ENCODE peak calls at places on chromosome 2, in four cellular contexts. T is K562, C is HCT116, W is HepG2. P is an unnamed sample.

GRCh38 chr2:61832183-61832841 is 21.5 kb downstream of the FAM161A start:
- DNase-seq in T (no peak), C (no peak), W (no peak), P (no peak)

GRCh38 chr2:71336802-71337201 is 5.2 kb downstream of the ZNF638 start:
- DNase-seq in W (no peak), T (no peak), C (no peak), P (no peak)

GRCh38 chr2:230312638-230313037 is 14.4 kb upstream of the SP140L start:
- DNase-seq in T (no peak), C (no peak), W (no peak), P (no peak)

GRCh38 chr2:5365871-5366461 is 326.2 kb upstream of the SOX11 start:
- DNase-seq in W (peak), C (no peak), T (peak), P (peak)

GRCh38 chr2:143850084-143850483 is 669.8 kb downstream of the ZEB2 start:
- DNase-seq in T (no peak), W (no peak), C (no peak), P (no peak)

GRCh38 chr2:121480826-121481225 is 49.9 kb upstream of the RNU4ATAC start:
- DNase-seq in C (no peak), W (no peak), T (no peak), P (no peak)

GRCh38 chr2:119246884-119247843 is 23.5 kb downstream of the STEAP3 start:
- DNase-seq in T (no peak), W (no peak), C (no peak), P (no peak)

GRCh38 chr2:37993135-37993534 is 68.0 kb downstream of the RMDN2 start:
- DNase-seq in W (no peak), T (no peak), C (no peak), P (no peak)

GRCh38 chr2:23900927-23901322 is 26.0 kb downstream of the ATAD2B start:
- DNase-seq in W (peak), C (peak), T (peak), P (no peak)

GRCh38 chr2:128661955-128662564 is 343.4 kb upstream of the HS6ST1 start:
- DNase-seq in W (no peak), T (no peak), C (no peak), P (no peak)

GRCh38 chr2:45287040-45287439 is 277.8 kb upstream of the SIX2 start:
- DNase-seq in W (no peak), C (no peak), T (no peak), P (no peak)

GRCh38 chr2:120660771-120661459 is 74.8 kb upstream of the GLI2 start:
- DNase-seq in T (no peak), C (no peak), W (no peak), P (no peak)

GRCh38 chr2:11033114-11033513 is 121.4 kb downstream of the KCNF1 start:
- DNase-seq in C (no peak), W (no peak), T (no peak), P (no peak)

GRCh38 chr2:188971316-188971930 is 2.8 kb upstream of the COL3A1 start:
- DNase-seq in T (no peak), C (no peak), W (no peak), P (no peak)

GRCh38 chr2:25252291-25253152 is 84.1 kb upstream of the POMC start:
- DNase-seq in T (peak), W (peak), C (no peak), P (no peak)

GRCh38 chr2:25251461-25252273 is 83.3 kb upstream of the POMC start:
- DNase-seq in W (peak), T (peak), C (no peak), P (no peak)

GRCh38 chr2:25251032-25251460 is 82.7 kb upstream of the POMC start:
- DNase-seq in C (no peak), T (peak), W (no peak), P (no peak)

GRCh38 chr2:25249785-25250184 is 81.4 kb upstream of the POMC start:
- DNase-seq in C (no peak), W (no peak), T (no peak), P (no peak)

DNA sequence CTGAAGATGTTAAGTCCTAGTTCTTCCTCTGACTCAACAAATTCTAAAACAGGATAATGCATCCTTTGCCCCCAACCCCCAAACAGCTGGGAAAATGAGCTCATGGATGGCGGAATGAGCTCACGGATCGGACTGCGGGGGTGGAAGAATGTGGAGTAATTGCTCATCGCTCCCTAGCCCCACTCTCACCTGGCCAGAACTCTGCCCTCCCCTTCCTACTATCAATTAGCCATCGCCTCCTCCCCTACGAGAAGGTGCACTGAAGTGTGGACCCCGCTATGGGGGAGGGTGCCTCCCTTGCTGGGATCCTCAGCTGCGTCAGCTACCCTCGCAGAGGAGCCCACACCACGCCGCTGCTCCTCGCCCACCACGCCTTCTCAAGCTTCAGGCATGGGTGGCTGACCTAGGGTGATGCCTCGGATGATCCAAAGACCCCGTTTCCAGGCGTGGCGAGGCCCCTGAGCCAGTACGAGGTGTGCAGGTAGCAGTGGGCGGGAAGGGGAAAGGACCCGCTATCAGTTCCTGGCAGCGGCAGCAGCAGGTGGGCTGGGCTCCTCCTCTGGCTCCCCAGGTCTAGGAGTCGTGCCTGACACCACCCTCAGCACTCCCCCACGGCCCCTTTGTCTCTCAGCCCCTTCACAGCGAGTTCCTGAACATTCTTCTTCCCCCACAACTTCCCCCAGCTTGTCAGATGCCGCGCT is 82.1 kb upstream of the POMC start:
- DNase-seq in W (no peak), C (no peak), T (peak), P (no peak)
- TF ChIP-seq REST in W (no peak), C (no peak), T (no peak), P (no peak)

GRCh38 chr2:133063792-133064191 is 393.8 kb upstream of the LYPD1 start:
- DNase-seq in C (no peak), T (no peak), W (no peak), P (no peak)
- TF ChIP-seq TCF7L2 in C (no peak), T (no peak), W (no peak), P (no peak)

GRCh38 chr2:241558532-241559488 is at the start of gene BOK:
- DNase-seq in C (peak), T (peak), W (peak), P (no peak)
- TF ChIP-seq REST in C (no peak), T (no peak), W (no peak), P (no peak)

DNA sequence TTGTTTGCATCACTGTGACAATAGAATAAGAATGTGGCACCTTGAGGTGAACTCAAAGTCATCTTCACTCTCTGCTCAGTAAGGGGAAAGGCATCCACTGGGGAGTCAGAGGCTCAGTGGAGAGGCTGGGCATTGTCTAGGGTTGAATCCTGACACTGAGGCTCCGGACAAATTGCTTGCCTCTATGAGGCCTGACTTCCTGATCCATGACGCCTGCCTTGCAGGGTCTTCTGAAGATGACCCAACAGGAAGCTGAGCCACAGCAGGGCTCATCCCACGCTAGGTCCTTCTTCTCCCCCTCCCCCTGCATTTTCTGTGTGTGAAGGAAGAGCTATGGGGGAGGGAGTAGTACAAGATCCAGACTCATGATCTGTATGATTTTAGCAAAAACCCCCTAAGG is 265.1 kb downstream of the SH3BP4 start:
- DNase-seq in C (no peak), W (no peak), T (no peak), P (no peak)
- TF ChIP-seq TCF7L2 in C (no peak), W (no peak), T (no peak), P (no peak)

DNA sequence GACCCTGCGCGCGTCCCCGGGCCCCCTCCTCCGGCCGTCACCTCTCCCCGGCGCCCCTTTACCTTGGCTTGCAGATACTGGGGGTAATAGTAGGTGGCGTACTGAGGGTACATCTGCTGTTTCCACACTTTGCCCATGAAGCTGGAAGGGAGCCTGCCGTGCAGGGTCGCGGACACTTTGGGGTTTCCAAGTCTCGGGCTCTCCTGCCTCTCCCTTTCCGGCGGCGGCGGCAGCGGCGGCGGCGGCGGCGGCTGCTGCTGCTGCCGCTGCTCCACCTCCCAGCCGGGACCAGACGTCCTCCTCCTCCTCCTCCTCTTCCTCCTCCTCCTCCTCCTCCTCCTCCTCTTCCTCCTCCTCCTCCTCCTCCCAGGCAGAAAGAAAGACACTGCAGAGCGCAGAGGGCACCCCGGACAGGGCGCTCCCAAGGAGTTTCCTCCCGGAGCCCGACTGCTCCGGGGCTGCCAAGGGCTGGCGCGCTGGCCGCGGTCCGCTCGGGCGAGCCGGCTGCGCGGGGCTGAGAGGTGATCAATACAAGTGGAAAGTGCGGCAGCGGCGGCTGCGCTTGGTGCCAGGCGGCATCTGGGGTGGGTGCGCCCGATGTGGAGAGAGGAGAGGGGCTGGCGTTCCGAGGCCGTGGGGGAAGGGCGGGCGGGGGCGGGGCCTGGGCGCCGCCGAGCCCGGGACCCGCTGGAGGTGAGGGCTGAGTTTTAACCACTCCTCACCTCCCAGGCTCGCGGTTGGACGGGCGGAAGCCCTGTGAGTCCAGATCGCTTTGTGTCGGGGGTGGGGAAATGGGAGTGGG is at the start of gene RBMS1:
- DNase-seq in T (peak), W (peak), C (no peak), P (no peak)
- TF ChIP-seq REST in T (no peak), W (peak), C (no peak), P (no peak)

GRCh38 chr2:242060212-242060835 is 190.8 kb downstream of the RTP5 start:
- DNase-seq in T (no peak), C (no peak), W (no peak), P (no peak)
- TF ChIP-seq TCF7L2 in T (no peak), C (no peak), W (no peak), P (no peak)

DNA sequence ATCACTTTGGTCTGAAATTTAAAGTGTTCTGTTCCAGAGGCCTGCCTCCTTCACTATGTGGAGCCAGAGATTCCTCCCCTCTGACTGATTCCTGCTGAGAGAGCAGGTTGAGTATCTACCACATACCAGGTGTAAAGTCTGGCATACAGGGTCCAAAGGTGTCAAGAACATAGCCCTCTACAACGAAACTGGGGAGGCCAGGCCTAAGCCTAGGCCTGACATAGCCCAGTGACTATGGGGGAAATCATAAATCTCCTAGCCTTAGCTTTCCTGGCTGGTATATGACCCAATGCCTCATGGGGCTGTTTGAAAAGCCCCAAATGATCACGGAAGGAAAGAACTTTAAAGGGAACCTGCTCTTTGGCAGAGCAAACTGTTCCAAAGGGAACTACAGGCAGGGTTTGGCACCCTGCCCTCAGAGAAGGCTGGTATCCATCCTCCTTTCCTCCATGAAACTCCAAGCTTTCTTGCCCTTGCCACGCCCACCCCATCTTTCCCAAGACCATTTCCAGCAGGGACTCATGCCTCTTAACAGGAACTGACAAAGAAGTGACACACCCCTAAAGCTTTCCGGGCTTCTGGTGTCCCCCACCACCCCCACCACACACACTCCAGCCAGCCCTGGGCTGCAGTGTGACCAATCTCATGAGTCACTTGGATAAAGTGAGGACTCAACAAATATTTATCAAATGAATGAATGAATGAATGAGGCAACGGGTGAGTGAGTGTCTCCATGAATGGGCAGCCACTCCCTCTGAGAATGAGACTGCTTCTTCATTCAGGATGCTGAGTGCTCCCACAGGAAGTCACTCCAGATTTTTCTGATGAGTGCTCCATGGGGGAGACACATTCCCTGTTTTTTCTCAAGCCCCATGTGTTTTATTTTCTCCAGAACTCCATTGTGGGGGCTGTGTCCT is 114.5 kb upstream of the STPG4 start:
- DNase-seq in C (peak), T (peak), W (peak), P (peak)
- TF ChIP-seq REST in C (no peak), T (no peak), W (no peak), P (no peak)

P was measured in Panc1.